ENCODE peak calls at places on chromosomes 7 and 10, in nine cellular contexts. A is heart left ventricle, H is MM.1S, J is neural crest cell, C is cardiac muscle cell, N is foreskin fibroblast, P is H9, Z is mesothelial cell of epicardium, T is AG10803. W is an unnamed sample.

GRCh38 chr10:59900044-59900727 is 6.2 kb downstream of the CCDC6 start:
- DNase-seq in H (no peak), J (no peak), N (no peak), C (no peak), A (no peak), T (no peak), Z (no peak), P (no peak), W (no peak)

GRCh38 chr10:80204801-80205477 is 398 bp downstream of the ANXA11 start:
- DNase-seq in A (peak; percentile 61), J (peak; percentile 11), H (peak; percentile 34), Z (no peak), P (no peak), N (no peak), T (no peak), C (peak; percentile 56), W (no peak)

GRCh38 chr7:26376208-26376917 is 84.7 kb downstream of the SNX10 start:
- DNase-seq in C (no peak), P (peak; percentile 86), Z (peak; percentile 58), J (peak; percentile 71), H (peak; percentile 42), A (peak; percentile 7), N (no peak), T (no peak), W (no peak)

GRCh38 chr10:11824825-11825224 is 1.7 kb downstream of the PROSER2 start:
- DNase-seq in J (no peak), P (no peak), Z (no peak), C (peak; percentile 49), H (no peak), A (no peak), N (no peak), T (no peak), W (no peak)

GRCh38 chr10:11035318-11035920 is 17.7 kb downstream of the CELF2 start:
- DNase-seq in J (no peak), N (peak; percentile 79), A (peak; percentile 56), P (peak; percentile 59), Z (no peak), C (peak; percentile 78), T (peak; percentile 58), H (peak; percentile 57), W (no peak)

GRCh38 chr10:91344117-91344856 is 65.9 kb upstream of the HECTD2 start:
- DNase-seq in C (no peak), J (no peak), Z (no peak), A (no peak), P (no peak), T (no peak), N (no peak), H (no peak), W (no peak)

GRCh38 chr10:100008142-100008522 is 1.6 kb downstream of the DNMBP start:
- DNase-seq in P (no peak), N (peak; percentile 56), Z (no peak), A (no peak), J (no peak), C (peak; percentile 61), T (peak; percentile 68), H (no peak), W (no peak)

GRCh38 chr7:130891254-130892094 is 157.5 kb upstream of the KLF14 start:
- DNase-seq in P (no peak), A (no peak), T (peak; percentile 94), N (peak; percentile 78), Z (no peak), J (no peak), H (no peak), C (peak; percentile 95), W (no peak)

GRCh38 chr10:124568858-124569622 is 107.4 kb downstream of the LHPP start:
- DNase-seq in J (no peak), H (no peak), P (no peak), C (no peak), A (no peak), T (no peak), N (no peak), Z (no peak), W (no peak)

GRCh38 chr7:65820287-65820950 is 52.5 kb upstream of the VKORC1L1 start:
- DNase-seq in C (peak; percentile 29), A (no peak), P (peak; percentile 48), N (no peak), H (no peak), J (no peak), T (no peak), Z (no peak), W (no peak)

GRCh38 chr7:43438897-43439479 is 143.9 kb upstream of the STK17A start:
- DNase-seq in Z (no peak), N (no peak), H (no peak), C (no peak), A (no peak), T (no peak), P (no peak), J (no peak), W (no peak)

GRCh38 chr10:13414855-13415254 is 66.8 kb upstream of the SEPHS1 start:
- DNase-seq in C (peak; percentile 39), Z (no peak), T (peak; percentile 26), J (peak; percentile 10), N (no peak), H (no peak), A (no peak), P (peak; percentile 69), W (no peak)
- TF ChIP-seq CTCF in C (peak; percentile 51), Z (no peak), T (peak; percentile 46), J (peak; percentile 43), N (peak; percentile 37), H (peak; percentile 10), A (no peak), P (peak; percentile 70), W (peak; percentile 22)

GRCh38 chr7:55022618-55022985 is 3.8 kb downstream of the EGFR start:
- DNase-seq in A (no peak), N (no peak), P (no peak), C (no peak), T (no peak), H (no peak), Z (no peak), J (no peak), W (no peak)
- TF ChIP-seq CTCF in A (no peak), N (no peak), P (no peak), C (no peak), T (no peak), H (no peak), Z (no peak), J (no peak), W (no peak)

GRCh38 chr10:987906-988666 is at the start of gene GTPBP4:
- DNase-seq in H (peak; percentile 99), A (peak; percentile 99), C (peak; percentile 98), N (peak; percentile 97), J (peak; percentile 88), P (peak; percentile 97), Z (peak; percentile 94), T (peak; percentile 97), W (peak; percentile 99)
- TF ChIP-seq CTCF in H (peak; percentile 51), A (no peak), C (no peak), N (no peak), J (no peak), P (no peak), Z (no peak), T (no peak), W (peak; percentile 65)

DNA sequence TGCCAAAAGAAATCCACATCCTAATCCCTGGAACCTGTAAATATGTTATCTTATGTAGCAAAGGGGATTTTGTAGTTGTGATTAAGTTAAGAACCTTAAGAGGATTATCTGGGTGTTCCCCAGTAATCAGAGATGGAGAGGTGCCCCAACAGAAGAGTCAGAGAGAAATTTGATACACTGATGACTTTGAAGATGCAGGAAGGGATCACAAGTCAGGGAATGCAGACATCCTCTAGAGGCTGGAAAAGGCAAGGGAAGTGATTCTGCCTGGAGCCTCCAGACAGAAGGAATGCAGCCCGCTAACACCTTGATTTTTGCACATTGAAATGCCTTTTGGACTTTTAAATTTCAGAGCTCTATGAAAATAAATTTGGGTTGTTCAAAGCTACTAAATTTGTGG is 531.7 kb downstream of the DNAJB9 start:
- DNase-seq in J (no peak), Z (no peak), T (no peak), H (no peak), C (no peak), N (no peak), P (no peak), A (no peak), W (peak; percentile 4)
- TF ChIP-seq CTCF in J (no peak), Z (no peak), T (no peak), H (no peak), C (no peak), N (no peak), P (no peak), A (no peak), W (no peak)

DNA sequence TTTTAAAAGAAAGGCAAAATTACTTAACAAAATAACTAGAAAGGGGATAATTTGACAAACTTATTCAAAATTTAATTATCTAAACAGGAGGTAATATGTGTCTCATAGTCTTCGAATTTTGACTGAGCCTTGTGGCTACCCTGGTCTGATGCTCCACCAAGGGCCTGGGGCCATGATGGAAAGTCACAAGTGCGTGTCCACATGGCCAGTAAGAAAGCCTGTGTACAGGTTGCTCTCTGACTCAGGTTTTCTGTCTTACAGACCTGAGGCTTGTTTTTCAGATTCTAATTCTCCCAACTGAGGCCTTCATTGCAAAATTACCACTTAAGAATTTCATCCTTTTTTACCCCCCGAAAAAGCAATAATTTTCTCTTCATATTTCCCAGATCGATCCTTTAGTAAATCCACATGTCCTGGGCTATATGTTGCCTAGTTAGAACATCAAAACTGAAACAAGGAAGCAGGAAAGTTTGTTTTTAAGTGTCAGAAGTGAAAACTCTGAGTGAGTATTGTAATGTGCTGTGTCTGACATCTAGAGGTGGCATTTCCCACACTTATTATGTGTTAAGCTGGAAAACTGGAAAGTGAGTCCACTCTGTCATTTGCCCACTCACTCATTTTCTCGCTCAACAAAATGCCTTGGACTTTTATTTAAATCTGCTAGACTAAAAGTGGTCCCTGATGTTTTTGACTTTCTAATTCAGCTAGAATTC is 10.0 kb downstream of the CYP3A43 start:
- DNase-seq in P (no peak), N (no peak), Z (no peak), H (peak; percentile 68), C (peak; percentile 15), T (peak; percentile 8), A (no peak), J (no peak), W (no peak)
- TF ChIP-seq CTCF in P (no peak), N (no peak), Z (no peak), H (peak; percentile 61), C (no peak), T (peak; percentile 16), A (no peak), J (no peak), W (no peak)

DNA sequence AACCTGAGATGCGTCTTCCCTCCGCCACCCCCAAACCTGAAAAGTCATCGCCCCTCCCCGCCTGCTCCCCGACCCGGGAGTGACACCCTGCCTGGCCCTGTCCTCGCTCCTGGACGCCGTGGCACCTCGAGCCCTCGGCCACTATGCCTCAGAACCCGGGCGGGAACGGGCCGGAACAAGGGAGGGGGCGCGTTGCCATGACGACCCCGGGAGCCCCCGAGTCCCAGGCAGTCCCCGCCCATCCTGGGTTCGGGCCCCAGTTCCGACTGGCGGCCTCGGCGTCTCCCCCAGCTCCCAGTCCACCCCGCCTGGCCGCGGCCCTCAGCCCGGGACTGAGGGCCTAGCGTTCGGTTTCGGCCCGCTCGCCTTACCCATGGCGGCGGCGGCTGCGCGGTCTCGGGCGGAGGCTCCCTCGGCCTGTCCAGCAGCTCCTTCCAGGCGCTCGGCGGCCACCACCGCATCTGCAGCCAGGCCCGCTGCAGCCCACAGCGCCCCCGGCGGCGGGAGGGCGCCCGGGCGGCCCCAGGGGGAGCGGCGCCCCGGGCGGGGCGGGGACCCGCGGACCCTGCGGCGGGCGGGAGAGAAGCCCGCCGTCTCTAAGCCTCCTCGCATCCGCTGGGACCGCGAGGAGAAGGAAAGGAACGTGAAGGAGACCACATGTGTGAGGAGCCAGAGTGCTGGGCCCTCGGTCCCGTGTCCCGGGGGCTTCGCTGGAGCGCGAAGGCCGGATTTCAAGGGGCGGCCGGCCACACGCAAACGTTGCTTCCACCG is at the start of gene RUFY2:
- DNase-seq in A (peak; percentile 79), Z (peak; percentile 78), J (peak; percentile 81), P (peak; percentile 89), N (peak; percentile 70), C (peak; percentile 88), H (peak; percentile 81), T (peak; percentile 79), W (peak; percentile 47)
- TF ChIP-seq CTCF in A (peak; percentile 100), Z (peak; percentile 59), J (peak; percentile 86), P (no peak), N (peak; percentile 10), C (peak; percentile 38), H (peak; percentile 29), T (no peak), W (peak; percentile 61)

W was measured in D721Med.